ENCODE peak calls at places on chromosomes 3 and 15, in five cellular contexts. O is fibroblast of lung; X is CD4-positive, CD25-positive, alpha-beta regulatory T cell; P is esophagus muscularis mucosa; Z is transverse colon. F is an unnamed sample.
A peak's percentile ranks its signal among the peaks of the same experiment; 100 is the strongest.

GRCh38 chr15:80967451-80967850 is 22.2 kb downstream of the MESD start:
- DNase-seq in Z (no peak), X (no peak), O (peak; percentile 30), P (no peak), F (no peak)

GRCh38 chr15:92636950-92637481 is 18.6 kb downstream of the FAM174B start:
- DNase-seq in X (no peak), Z (peak; percentile 25), O (no peak), P (no peak), F (no peak)

GRCh38 chr15:54256190-54256589 is 277.9 kb downstream of the UNC13C start:
- DNase-seq in O (no peak), X (no peak), P (no peak), Z (no peak), F (no peak)

GRCh38 chr15:93451265-93451664 is 362.3 kb upstream of the RGMA start:
- DNase-seq in Z (no peak), X (no peak), P (no peak), O (no peak), F (no peak)

GRCh38 chr3:71194785-71195184 is 388.7 kb downstream of the FOXP1 start:
- DNase-seq in X (no peak), Z (no peak), P (no peak), O (no peak), F (no peak)

GRCh38 chr15:101489633-101490407 is at the start of gene PCSK6:
- DNase-seq in O (no peak), Z (peak; percentile 57), P (no peak), X (no peak), F (no peak)

GRCh38 chr15:96889734-96890480 is 559.4 kb downstream of the NR2F2 start:
- DNase-seq in X (no peak), Z (no peak), O (peak; percentile 44), P (no peak), F (no peak)

GRCh38 chr3:8575364-8576104 is 69.1 kb downstream of the SSUH2 start:
- DNase-seq in P (no peak), X (no peak), Z (no peak), O (peak; percentile 40), F (no peak)

GRCh38 chr15:38389924-38390542 is 63.9 kb upstream of the FAM98B start:
- DNase-seq in X (peak; percentile 20), O (peak; percentile 61), P (no peak), Z (peak; percentile 77), F (peak; percentile 18)

GRCh38 chr3:197183582-197183981 is 114.8 kb downstream of the DLG1 start:
- DNase-seq in Z (no peak), O (no peak), P (no peak), X (no peak), F (no peak)

GRCh38 chr3:186643493-186643892 is 3.3 kb downstream of the FETUB start:
- DNase-seq in O (no peak), X (no peak), P (no peak), Z (no peak), F (no peak)

GRCh38 chr15:91922701-91923279 is 69.3 kb downstream of the SLCO3A1 start:
- DNase-seq in Z (no peak), O (no peak), X (no peak), P (no peak), F (no peak)

GRCh38 chr3:184336484-184337230 is 743 bp upstream of the FAM131A start:
- DNase-seq in O (peak; percentile 75), Z (peak; percentile 60), X (no peak), P (no peak), F (peak; percentile 57)

GRCh38 chr3:184337315-184337714 is at the start of gene FAM131A:
- DNase-seq in O (peak; percentile 43), X (no peak), P (peak; percentile 94), Z (peak; percentile 53), F (peak; percentile 53)

GRCh38 chr3:184339016-184339415 is 1.6 kb downstream of the FAM131A start:
- DNase-seq in P (no peak), O (no peak), X (no peak), Z (no peak), F (no peak)

GRCh38 chr3:184338538-184338945 is 1.1 kb downstream of the FAM131A start:
- DNase-seq in O (peak; percentile 83), P (no peak), Z (peak; percentile 66), X (no peak), F (peak; percentile 89)

GRCh38 chr3:184337981-184338380 is 581 bp downstream of the FAM131A start:
- DNase-seq in O (no peak), Z (no peak), P (no peak), X (no peak), F (no peak)
- H3K4me1 ChIP-seq in O (peaks cover 27% of the 10 kb centered on the region), Z (peaks cover 21% of the 10 kb centered on the region), P (peaks cover 50% of the 10 kb centered on the region), X (peaks cover 29% of the 10 kb centered on the region), F (peaks cover 45% of the 10 kb centered on the region)

DNA sequence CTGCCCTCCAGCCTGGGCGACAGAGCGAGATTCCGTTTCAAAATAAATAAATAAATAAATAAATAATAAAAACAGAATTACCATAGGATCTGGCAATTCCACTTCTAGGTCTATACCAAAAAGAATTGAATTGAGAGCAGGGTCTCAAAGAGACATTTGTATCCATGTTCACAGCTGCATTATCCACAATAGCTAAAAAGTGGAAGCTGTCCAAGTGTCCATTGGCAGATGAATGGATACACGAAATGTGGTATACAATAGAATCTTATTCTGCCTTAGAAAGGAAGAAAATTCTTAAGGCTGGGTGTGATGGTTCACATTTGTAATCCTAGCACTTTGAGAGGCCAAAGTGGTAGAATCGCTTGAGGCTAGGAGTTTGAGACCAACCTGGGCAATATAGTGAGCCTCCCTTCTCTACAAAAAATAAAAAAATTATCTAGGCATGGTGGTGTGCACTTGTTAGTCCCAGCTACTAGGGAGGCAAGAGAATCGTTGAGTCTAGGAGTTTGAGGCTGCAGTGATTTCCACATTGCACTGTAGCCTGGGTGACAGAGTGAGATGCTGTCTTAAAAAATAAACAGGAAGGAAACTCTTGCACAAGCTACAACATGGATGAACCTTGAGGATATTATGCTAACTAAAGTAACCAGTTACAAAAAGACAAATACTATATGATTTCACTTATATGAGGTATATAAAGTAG is 24.2 kb downstream of the PFKFB4 start:
- DNase-seq in X (no peak), O (no peak), P (no peak), Z (no peak), F (no peak)
- H3K36me3 ChIP-seq in X (no peaks in the 10 kb centered on the region), O (peaks cover 4% of the 10 kb centered on the region), P (peaks cover 15% of the 10 kb centered on the region), Z (no peaks in the 10 kb centered on the region), F (no peaks in the 10 kb centered on the region)

GRCh38 chr3:60000311-60001105 is 950.7 kb upstream of the CFAP20DC start:
- DNase-seq in O (no peak), P (no peak), X (no peak), Z (no peak), F (no peak)
- H3K4me3 ChIP-seq in O (no peak overlapping the region), P (no peak overlapping the region), X (no peak overlapping the region), Z (no peak overlapping the region), F (no peak overlapping the region)

GRCh38 chr3:146164951-146165350 is 4.0 kb upstream of the PLOD2 start:
- DNase-seq in Z (peak; percentile 45), P (no peak), O (no peak), X (no peak), F (no peak)
- H3K4me1 ChIP-seq in Z (peaks cover 10% of the 10 kb centered on the region), P (peaks cover 51% of the 10 kb centered on the region), O (peaks cover 26% of the 10 kb centered on the region), X (peaks cover 9% of the 10 kb centered on the region), F (peaks cover 11% of the 10 kb centered on the region)

DNA sequence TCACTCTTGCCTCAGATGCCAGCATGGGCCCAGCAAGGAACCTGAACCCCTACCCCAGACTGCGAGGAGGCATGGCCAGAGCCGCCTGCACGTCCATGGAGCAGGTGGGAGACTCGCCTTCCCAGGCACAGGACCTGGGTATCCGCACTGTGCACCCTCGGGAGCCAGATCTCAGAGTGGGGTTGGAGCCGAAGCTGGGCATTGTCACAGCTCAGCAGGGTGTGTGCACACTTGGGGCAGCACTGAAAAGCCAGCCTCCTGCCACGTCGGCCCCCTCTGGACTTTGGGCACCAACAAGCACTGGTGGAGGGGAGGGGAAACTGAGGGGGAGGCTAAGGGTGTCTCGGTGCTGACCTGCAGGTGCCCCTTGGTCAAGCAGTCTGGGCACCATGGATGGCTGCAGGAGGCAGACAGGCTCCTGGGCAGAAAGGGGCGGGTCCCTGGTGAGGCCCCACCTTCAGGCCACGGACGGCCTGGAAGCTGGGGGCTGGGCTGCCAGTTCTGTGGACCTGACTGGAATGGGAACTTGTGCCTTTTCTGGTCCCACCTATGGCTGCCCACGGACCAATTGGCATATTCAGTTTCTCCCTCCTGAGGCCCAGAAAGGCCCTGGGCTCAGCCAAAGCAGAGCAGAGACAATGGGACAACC is 49.2 kb downstream of the SLC6A20 start:
- DNase-seq in X (no peak), O (no peak), Z (no peak), P (no peak), F (no peak)
- H3K36me3 ChIP-seq in X (peaks cover 30% of the 10 kb centered on the region), O (peaks cover 8% of the 10 kb centered on the region), Z (no peaks in the 10 kb centered on the region), P (peaks cover 58% of the 10 kb centered on the region), F (no peaks in the 10 kb centered on the region)

DNA sequence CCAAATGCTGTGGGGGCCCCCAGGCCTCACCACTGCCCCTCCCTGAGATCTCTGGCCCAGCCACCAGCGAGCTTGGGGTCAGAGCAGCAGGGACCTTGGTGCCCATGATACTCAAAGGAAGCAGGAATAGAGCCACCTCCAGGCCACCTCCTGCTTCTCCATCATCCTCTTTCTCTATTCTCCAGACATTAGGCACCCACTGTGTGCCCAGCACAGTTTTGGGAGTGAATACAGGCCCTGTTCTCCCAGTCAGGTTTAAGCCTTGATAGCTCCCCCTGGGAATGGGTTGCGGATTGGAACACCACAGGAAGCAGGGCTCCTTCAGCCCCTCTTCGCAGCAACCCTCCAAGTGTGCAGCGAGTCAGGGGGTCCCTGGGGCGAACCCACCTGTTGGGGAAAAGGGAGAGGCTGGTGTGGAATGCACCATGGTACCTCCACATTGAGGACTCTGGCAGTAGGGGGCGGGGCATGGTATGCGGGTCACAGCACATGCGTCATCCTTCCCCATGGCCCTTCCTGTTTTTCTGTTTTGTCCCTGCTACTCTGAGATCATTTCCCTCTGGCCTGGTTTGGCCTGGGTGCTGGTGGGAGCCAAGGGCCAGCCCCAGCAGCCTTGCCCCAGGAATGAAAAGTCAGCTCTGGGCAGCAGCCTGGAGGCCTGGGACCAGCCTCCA is 14.2 kb upstream of the SEMA3B start:
- DNase-seq in O (peak; percentile 47), P (no peak), X (no peak), Z (no peak), F (peak; percentile 88)
- H3K4me3 ChIP-seq in O (no peak overlapping the region), P (no peak overlapping the region), X (no peak overlapping the region), Z (no peak overlapping the region), F (no peak overlapping the region)

DNA sequence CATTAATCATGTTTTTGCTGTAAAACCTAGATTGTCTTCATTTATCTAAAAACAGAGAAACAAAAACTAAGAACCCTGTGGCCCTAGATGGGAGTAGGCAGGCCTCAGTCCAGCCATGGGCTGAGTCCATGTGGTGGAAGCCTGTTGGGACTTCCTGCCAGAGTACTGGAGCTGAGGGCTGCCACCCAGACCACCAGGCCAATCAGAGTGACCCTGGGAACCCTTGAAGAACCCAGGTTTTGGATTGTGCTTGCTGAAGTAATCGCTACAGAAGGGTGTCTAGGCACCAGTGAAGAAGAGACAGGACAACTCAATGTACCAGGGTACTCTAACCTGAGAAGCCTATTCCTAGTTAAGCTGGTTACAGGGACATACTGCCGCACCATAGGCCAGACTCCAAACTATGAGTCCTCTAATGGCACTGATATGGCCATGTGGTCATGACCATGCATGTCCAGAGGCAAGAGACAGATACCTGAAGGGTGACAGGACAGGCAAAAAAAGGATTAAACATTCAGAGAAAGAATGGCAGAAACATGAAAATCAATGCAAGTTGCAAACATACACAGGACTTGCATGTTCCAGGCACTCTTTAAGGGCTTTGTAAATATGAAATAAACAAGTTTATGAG is 12.9 kb downstream of the CSRNP1 start:
- DNase-seq in P (no peak), X (no peak), O (no peak), Z (no peak), F (no peak)
- H3K4me1 ChIP-seq in P (peaks cover 59% of the 10 kb centered on the region), X (peaks cover 5% of the 10 kb centered on the region), O (no peaks in the 10 kb centered on the region), Z (peaks cover 29% of the 10 kb centered on the region), F (peaks cover 45% of the 10 kb centered on the region)

F was measured in heart right ventricle.